ENCODE peak calls at places on chromosomes 3 and 15, in four cellular contexts. X, U, Q and M are unnamed samples.

GRCh38 chr15:98163319-98164030 is 203.0 kb downstream of the ARRDC4 start:
- DNase-seq in U (no peak), X (no peak), Q (no peak), M (no peak)

GRCh38 chr3:57600195-57600594 is 3.1 kb upstream of the ARF4 start:
- DNase-seq in X (no peak), Q (no peak), U (no peak), M (no peak)

GRCh38 chr3:4824948-4825325 is 154.3 kb upstream of the BHLHE40 start:
- DNase-seq in U (no peak), X (no peak), Q (no peak), M (peak)

GRCh38 chr3:23809840-23810341 is 4.1 kb downstream of the UBE2E1 start:
- DNase-seq in Q (no peak), X (no peak), U (no peak), M (peak)

GRCh38 chr3:8597515-8597853 is 47.1 kb downstream of the SSUH2 start:
- DNase-seq in X (no peak), Q (no peak), U (no peak), M (no peak)

GRCh38 chr15:33852094-33852493 is 116.2 kb upstream of the CHRM5 start:
- DNase-seq in U (no peak), X (no peak), Q (no peak), M (no peak)

GRCh38 chr15:95919460-95919859 is 411.0 kb upstream of the NR2F2 start:
- DNase-seq in U (no peak), X (no peak), Q (no peak), M (peak)

GRCh38 chr3:181723568-181724431 is 12.1 kb downstream of the SOX2 start:
- DNase-seq in U (no peak), X (no peak), Q (no peak), M (no peak)

GRCh38 chr15:57421540-57421939 is 45.2 kb downstream of the CGNL1 start:
- DNase-seq in X (no peak), Q (no peak), U (no peak), M (no peak)

GRCh38 chr3:194483850-194484249 is 3.0 kb downstream of the ATP13A3 start:
- DNase-seq in U (no peak), X (no peak), Q (no peak), M (no peak)

GRCh38 chr3:143163562-143163961 is 44.0 kb downstream of the CHST2 start:
- DNase-seq in U (no peak), X (no peak), Q (no peak), M (no peak)

GRCh38 chr3:110413291-110413690 is 658.3 kb upstream of the NECTIN3 start:
- DNase-seq in X (no peak), U (no peak), Q (no peak), M (no peak)

GRCh38 chr15:100515758-100516157 is 13.0 kb downstream of the CERS3 start:
- DNase-seq in Q (no peak), U (no peak), X (no peak), M (no peak)

GRCh38 chr15:96042734-96043224 is 287.7 kb upstream of the NR2F2 start:
- DNase-seq in U (no peak), X (peak), Q (peak), M (peak)

GRCh38 chr3:38497026-38497425 is 886 bp downstream of the EXOG start:
- DNase-seq in X (no peak), U (no peak), Q (no peak), M (peak)

GRCh38 chr3:187072102-187072501 is 67.2 kb downstream of the RPL39L start:
- DNase-seq in X (no peak), Q (no peak), U (no peak), M (no peak)

GRCh38 chr15:58985443-58985842 is 2.0 kb upstream of the RNF111 start:
- DNase-seq in U (no peak), Q (no peak), X (no peak), M (no peak)

GRCh38 chr15:85595804-85596536 is 198.8 kb downstream of the KLHL25 start:
- DNase-seq in U (no peak), X (no peak), Q (no peak), M (no peak)

GRCh38 chr3:184551103-184551502 is 10.5 kb upstream of the EPHB3 start:
- DNase-seq in X (no peak), Q (no peak), U (no peak), M (no peak)

GRCh38 chr3:41236198-41236597 is 36.9 kb downstream of the CTNNB1 start:
- DNase-seq in X (no peak), U (no peak), Q (no peak), M (no peak)

GRCh38 chr15:76588811-76589747 is 252.5 kb downstream of the ISL2 start:
- DNase-seq in U (no peak), X (no peak), Q (no peak), M (no peak)

GRCh38 chr15:25249236-25250010 is 189.4 kb downstream of the UBE3A start:
- DNase-seq in X (no peak), U (peak), Q (no peak), M (no peak)

GRCh38 chr3:50562866-50563265 is 4.7 kb downstream of the C3orf18 start:
- DNase-seq in X (no peak), Q (no peak), U (no peak), M (no peak)

GRCh38 chr3:121809249-121809648 is 25.6 kb downstream of the IQCB1 start:
- DNase-seq in Q (no peak), U (no peak), X (peak), M (no peak)

GRCh38 chr3:40042752-40043443 is 233.5 kb downstream of the MYRIP start:
- DNase-seq in X (no peak), U (no peak), Q (no peak), M (no peak)

GRCh38 chr3:114447950-114448479 is 154.2 kb downstream of the TIGIT start:
- DNase-seq in X (no peak), Q (no peak), U (no peak), M (no peak)

GRCh38 chr15:39934415-39935044 is 615 bp downstream of the EIF2AK4 start:
- DNase-seq in X (no peak), Q (no peak), U (no peak), M (no peak)

GRCh38 chr3:64520334-64520733 is 167.5 kb downstream of the ADAMTS9 start:
- DNase-seq in X (no peak), Q (no peak), U (no peak), M (no peak)

GRCh38 chr3:195768831-195769303 is 42.9 kb downstream of the MUC4 start:
- DNase-seq in U (no peak), X (no peak), Q (no peak), M (peak)

GRCh38 chr15:38991126-38991525 is 426.5 kb upstream of the RASGRP1 start:
- DNase-seq in U (no peak), Q (no peak), X (no peak), M (peak)

GRCh38 chr3:32876920-32877319 is 59.1 kb downstream of the TRIM71 start:
- DNase-seq in Q (no peak), U (no peak), X (no peak), M (no peak)

GRCh38 chr3:32880225-32880624 is 62.4 kb downstream of the TRIM71 start:
- DNase-seq in Q (no peak), U (no peak), X (no peak), M (no peak)

GRCh38 chr3:32873491-32874130 is 55.8 kb downstream of the TRIM71 start:
- DNase-seq in Q (peak), X (no peak), U (no peak), M (no peak)

GRCh38 chr3:32881624-32882023 is 63.8 kb downstream of the TRIM71 start:
- DNase-seq in Q (no peak), U (no peak), X (no peak), M (no peak)

GRCh38 chr3:32877598-32877997 is 59.8 kb downstream of the TRIM71 start:
- DNase-seq in X (no peak), U (no peak), Q (no peak), M (no peak)
- TF ChIP-seq SPI1 in X (no peak), U (no peak), Q (no peak), M (no peak)

GRCh38 chr15:63474810-63475316 is 29.5 kb upstream of the USP3 start:
- DNase-seq in X (peak), U (no peak), Q (no peak), M (no peak)
- TF ChIP-seq SPI1 in X (peak), U (peak), Q (no peak), M (no peak)

DNA sequence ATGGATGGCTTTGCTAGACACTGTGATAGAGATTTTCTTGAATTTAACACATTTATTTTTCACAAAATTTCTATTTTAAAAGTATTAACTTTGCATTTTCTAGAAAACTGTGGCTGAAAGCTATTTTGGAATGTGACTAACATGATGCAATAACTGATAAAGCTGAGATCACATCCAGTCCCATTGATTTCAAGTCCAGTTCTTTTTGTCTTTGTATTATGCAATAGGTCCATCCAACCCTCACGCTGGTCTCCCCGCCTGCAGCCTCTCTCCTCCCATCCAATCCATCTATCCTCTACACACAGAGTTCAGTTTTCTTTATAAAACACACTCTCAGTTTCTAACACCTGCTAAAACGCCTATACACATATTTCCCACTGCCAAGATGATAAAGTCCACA is 178.8 kb downstream of the CNTN3 start:
- DNase-seq in U (no peak), Q (no peak), X (no peak), M (no peak)
- TF ChIP-seq SPI1 in U (no peak), Q (no peak), X (no peak), M (no peak)

DNA sequence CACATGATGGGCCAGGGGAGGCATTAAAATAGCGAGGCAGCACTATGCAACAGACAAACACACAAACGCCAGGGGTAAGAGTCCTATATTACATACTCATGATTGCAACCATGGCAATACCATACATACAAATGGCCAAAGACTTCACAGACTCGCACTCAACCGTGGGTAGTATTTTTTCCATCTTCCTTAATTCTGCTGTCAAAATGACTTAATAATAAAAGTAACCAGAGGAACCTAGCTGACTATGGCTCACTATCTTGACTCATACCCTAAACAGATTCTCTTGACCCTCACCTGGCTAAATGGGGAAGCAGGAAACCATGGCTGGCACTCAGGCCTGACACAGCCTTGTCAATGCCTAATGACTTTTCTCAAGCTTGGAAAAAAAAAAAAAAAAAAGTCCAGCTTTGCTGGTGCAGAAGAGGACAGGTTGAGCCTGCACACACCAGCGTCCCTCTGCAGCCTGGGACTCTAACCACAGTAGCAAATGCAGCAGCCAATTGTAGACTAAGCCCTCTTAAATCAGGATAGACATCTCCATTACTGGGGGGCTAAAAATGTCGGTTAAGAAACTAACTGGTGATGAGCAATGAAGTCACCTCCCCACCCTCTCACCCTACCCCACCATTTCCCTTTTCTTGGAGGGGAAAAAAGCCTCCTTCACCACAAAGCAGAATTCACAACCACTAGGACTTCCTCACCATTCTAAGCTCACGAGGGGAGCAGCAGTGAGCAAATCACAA is 23.1 kb downstream of the CCDC12 start:
- DNase-seq in Q (no peak), U (no peak), X (no peak), M (no peak)
- TF ChIP-seq SPI1 in Q (peak), U (peak), X (peak), M (peak)

DNA sequence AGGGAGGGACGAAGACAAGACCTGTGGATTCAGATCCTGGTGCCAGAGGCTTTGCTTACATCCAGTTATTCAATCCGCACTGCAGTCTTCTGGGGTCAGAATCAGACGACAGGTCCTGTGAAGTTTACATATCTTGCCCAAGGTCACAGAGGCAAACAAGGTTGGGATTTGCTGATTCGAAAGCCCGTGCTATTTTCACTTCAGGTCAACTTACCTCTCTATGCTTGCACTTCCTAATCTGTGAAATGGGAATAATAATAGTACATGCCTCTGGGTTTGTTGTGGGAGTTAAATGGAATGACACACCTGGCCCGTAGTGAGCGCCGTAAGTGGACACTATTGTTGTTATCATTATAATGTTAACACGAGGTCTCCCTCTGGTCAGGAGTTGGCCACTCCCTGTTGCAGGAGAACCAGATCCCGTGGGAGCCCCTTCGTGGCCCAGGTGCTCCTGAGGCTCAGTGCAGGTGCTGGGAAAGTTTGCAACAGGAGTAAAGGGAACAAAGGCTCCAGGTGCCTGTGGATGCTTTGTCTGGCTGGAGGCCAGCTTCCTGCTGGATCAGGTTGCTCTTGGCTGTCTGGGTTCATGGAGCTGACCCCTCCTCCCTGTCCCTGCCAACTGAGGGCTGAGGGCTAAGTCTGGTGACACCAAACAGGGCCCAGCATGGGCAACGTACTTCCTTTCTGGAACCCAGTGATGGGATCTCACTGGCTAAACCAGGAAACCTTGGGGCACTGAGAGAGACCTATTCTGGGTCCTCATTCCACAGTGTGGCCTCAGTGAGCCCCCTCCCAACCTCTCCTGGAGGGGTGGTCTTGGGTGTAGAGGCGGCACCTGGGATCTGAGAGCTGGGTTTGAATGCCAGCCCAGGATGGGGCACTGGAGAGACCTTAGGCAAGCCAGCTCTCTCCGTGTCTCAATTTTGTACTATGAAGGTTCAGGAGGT is 40.1 kb upstream of the SEMA4B start:
- DNase-seq in X (no peak), Q (no peak), U (no peak), M (no peak)
- TF ChIP-seq SPI1 in X (no peak), Q (no peak), U (no peak), M (no peak)